ENCODE peak calls at places on chromosomes 1 and 21, in six cellular contexts. G, P, C, F, D and I are unnamed samples.

GRCh38 chr1:79726321-79726720 is 719.8 kb upstream of the ADGRL4 start:
- DNase-seq in G (no peak), P (no peak), C (no peak), F (no peak), D (no peak), I (no peak)

GRCh38 chr1:81712425-81712824 is 88.3 kb upstream of the ADGRL2 start:
- DNase-seq in G (no peak), P (no peak), C (no peak), F (no peak), D (no peak), I (no peak)

GRCh38 chr1:146007048-146007784 is 10.8 kb upstream of the TXNIP start:
- DNase-seq in G (no peak), P (peak), C (peak), F (peak), D (peak), I (peak)

GRCh38 chr1:90189889-90190288 is 195.0 kb downstream of the ZNF326 start:
- DNase-seq in G (no peak), P (no peak), C (no peak), F (no peak), D (no peak), I (no peak)

GRCh38 chr21:43811262-43812105 is 22.1 kb downstream of the RRP1 start:
- DNase-seq in G (no peak), P (no peak), C (no peak), F (no peak), D (no peak), I (no peak)

GRCh38 chr1:229186373-229187056 is 84.4 kb upstream of the RAB4A start:
- DNase-seq in G (no peak), P (peak), C (no peak), F (peak), D (no peak), I (peak)

GRCh38 chr1:29876441-29876840 is 640.1 kb downstream of the PTPRU start:
- DNase-seq in G (no peak), P (no peak), C (no peak), F (no peak), D (no peak), I (no peak)

GRCh38 chr1:38038836-38039235 is 7.8 kb downstream of the POU3F1 start:
- DNase-seq in G (no peak), P (no peak), C (no peak), F (no peak), D (no peak), I (no peak)

GRCh38 chr21:45002381-45003204 is 62.8 kb downstream of the SLX9 start:
- DNase-seq in G (no peak), P (no peak), C (no peak), F (no peak), D (no peak), I (no peak)

GRCh38 chr1:39094685-39095084 is 68.5 kb downstream of the NDUFS5 start:
- DNase-seq in G (no peak), P (no peak), C (no peak), F (no peak), D (no peak), I (no peak)

GRCh38 chr1:159161001-159161718 is 10.3 kb upstream of the CADM3 start:
- DNase-seq in G (no peak), P (no peak), C (peak), F (peak), D (peak), I (no peak)

GRCh38 chr1:199855580-199855979 is 171.9 kb upstream of the NR5A2 start:
- DNase-seq in G (no peak), P (no peak), C (no peak), F (no peak), D (no peak), I (no peak)

GRCh38 chr1:172547071-172547470 is 14.1 kb downstream of the SUCO start:
- DNase-seq in G (no peak), P (no peak), C (no peak), F (no peak), D (no peak), I (no peak)

GRCh38 chr1:101506541-101507164 is 269.8 kb downstream of the S1PR1 start:
- DNase-seq in G (no peak), P (no peak), C (peak), F (peak), D (peak), I (no peak)

GRCh38 chr1:17588048-17588781 is 48.7 kb downstream of the ARHGEF10L start:
- DNase-seq in G (no peak), P (no peak), C (no peak), F (no peak), D (peak), I (no peak)

GRCh38 chr1:108831225-108831624 is 25.7 kb downstream of the AKNAD1 start:
- DNase-seq in G (no peak), P (no peak), C (no peak), F (no peak), D (no peak), I (no peak)

GRCh38 chr1:186904361-186904760 is 75.6 kb downstream of the PLA2G4A start:
- DNase-seq in G (no peak), P (no peak), C (no peak), F (no peak), D (no peak), I (no peak)

GRCh38 chr1:88029899-88030298 is 654.2 kb upstream of the PKN2 start:
- DNase-seq in G (no peak), P (no peak), C (no peak), F (no peak), D (no peak), I (no peak)

GRCh38 chr1:36387141-36387949 is 1.6 kb upstream of the STK40 start:
- DNase-seq in G (no peak), P (no peak), C (no peak), F (no peak), D (no peak), I (no peak)

GRCh38 chr1:40039245-40039756 is 1.2 kb upstream of the CAP1 start:
- DNase-seq in G (no peak), P (no peak), C (no peak), F (no peak), D (no peak), I (no peak)

GRCh38 chr1:24173638-24174325 is 13.3 kb downstream of the IFNLR1 start:
- DNase-seq in G (no peak), P (no peak), C (no peak), F (no peak), D (no peak), I (no peak)

GRCh38 chr1:181556606-181557005 is 73.3 kb downstream of the CACNA1E start:
- DNase-seq in G (no peak), P (no peak), C (no peak), F (no peak), D (no peak), I (no peak)

GRCh38 chr1:1073743-1074587 is at the start of gene RNF223:
- DNase-seq in G (no peak), P (no peak), C (peak), F (no peak), D (no peak), I (no peak)

GRCh38 chr1:207910678-207911354 is at the start of gene CD34:
- DNase-seq in G (no peak), P (peak), C (no peak), F (no peak), D (no peak), I (no peak)

GRCh38 chr1:89996415-89997110 is 1.7 kb downstream of the ZNF326 start:
- DNase-seq in G (no peak), P (no peak), C (no peak), F (no peak), D (peak), I (no peak)

GRCh38 chr21:46222436-46223116 is 6.0 kb downstream of the LSS start:
- DNase-seq in G (no peak), P (no peak), C (no peak), F (no peak), D (no peak), I (no peak)

GRCh38 chr1:33152685-33153432 is 29.0 kb downstream of the TRIM62 start:
- DNase-seq in G (peak), P (no peak), C (no peak), F (no peak), D (peak), I (no peak)

GRCh38 chr1:78640462-78640861 is 9.2 kb upstream of the IFI44 start:
- DNase-seq in G (no peak), P (no peak), C (no peak), F (no peak), D (no peak), I (no peak)

GRCh38 chr21:35226960-35227741 is 178.0 kb upstream of the RUNX1 start:
- DNase-seq in G (no peak), P (no peak), C (no peak), F (peak), D (no peak), I (no peak)

GRCh38 chr1:67830928-67831596 is 2.2 kb downstream of the GNG12 start:
- DNase-seq in G (no peak), P (no peak), C (no peak), F (no peak), D (no peak), I (no peak)

GRCh38 chr1:8373547-8374270 is 55.8 kb downstream of the SLC45A1 start:
- DNase-seq in G (no peak), P (no peak), C (no peak), F (no peak), D (no peak), I (no peak)
- TF ChIP-seq POLR2AphosphoS5 in G (no peak), P (no peak), C (no peak), F (no peak), D (no peak), I (no peak)

GRCh38 chr1:224380003-224380402 is 23.3 kb downstream of the CNIH4 start:
- DNase-seq in G (no peak), P (no peak), C (no peak), F (peak), D (no peak), I (no peak)
- TF ChIP-seq TAF1 in G (no peak), P (no peak), C (no peak), F (no peak), D (no peak), I (no peak)

GRCh38 chr1:46302091-46303037 is 1.1 kb downstream of the LRRC41 start:
- DNase-seq in G (no peak), P (peak), C (peak), F (no peak), D (peak), I (peak)
- TF ChIP-seq POLR2A in G (no peak), P (no peak), C (peak), F (peak), D (peak), I (no peak)

DNA sequence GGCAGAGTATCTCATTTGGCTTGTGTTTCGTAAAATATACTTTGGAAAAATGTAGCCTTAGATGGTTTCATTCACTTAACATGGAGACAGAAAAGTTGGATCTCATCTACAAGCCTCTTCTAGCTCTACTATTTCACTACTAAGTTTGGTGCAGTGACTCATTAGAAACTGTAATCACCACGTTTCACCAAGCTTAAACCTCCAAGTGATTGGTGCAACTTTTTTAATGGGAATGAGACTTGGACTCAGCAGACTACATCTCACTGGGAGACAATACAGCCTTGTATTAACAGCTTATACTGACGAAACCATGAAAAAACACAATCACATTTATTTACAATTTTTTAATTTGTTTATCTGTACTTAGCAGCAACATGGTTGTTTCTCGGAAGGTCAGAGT is 29.9 kb upstream of the NRIP1 start:
- DNase-seq in G (no peak), P (no peak), C (no peak), F (no peak), D (no peak), I (no peak)
- TF ChIP-seq POLR2AphosphoS5 in G (no peak), P (no peak), C (no peak), F (no peak), D (no peak), I (no peak)

DNA sequence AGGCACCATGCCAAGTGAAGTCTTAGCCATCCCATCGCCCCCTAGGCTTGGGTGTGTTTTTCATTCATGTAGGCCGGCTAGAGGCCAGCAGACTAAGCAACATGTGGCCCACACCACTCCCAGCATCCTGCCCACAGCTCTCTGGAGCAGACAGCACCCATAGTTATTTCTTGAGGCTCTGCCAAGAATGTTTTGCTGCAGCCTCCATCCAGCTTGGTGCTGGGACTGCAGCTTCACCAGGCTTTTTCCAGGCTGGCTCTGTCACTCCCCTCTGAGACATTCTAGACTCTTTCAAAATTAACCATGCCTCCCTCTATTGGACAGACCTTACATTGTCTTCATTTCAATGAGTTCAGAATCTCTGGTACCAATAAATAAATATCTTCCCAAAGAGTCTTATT is 104.2 kb downstream of the DUSP10 start:
- DNase-seq in G (no peak), P (no peak), C (no peak), F (no peak), D (no peak), I (no peak)
- TF ChIP-seq TAF1 in G (no peak), P (no peak), C (no peak), F (no peak), D (no peak), I (no peak)

GRCh38 chr1:150366416-150367296 is 2.7 kb downstream of the RPRD2 start:
- DNase-seq in G (no peak), P (no peak), C (no peak), F (no peak), D (no peak), I (no peak)

GRCh38 chr1:150363426-150364230 is at the start of gene RPRD2:
- DNase-seq in G (peak), P (peak), C (peak), F (peak), D (peak), I (peak)

GRCh38 chr1:150365945-150366344 is 2.0 kb downstream of the RPRD2 start:
- DNase-seq in G (no peak), P (no peak), C (no peak), F (no peak), D (no peak), I (no peak)

GRCh38 chr1:150362721-150363425 is 1.1 kb upstream of the RPRD2 start:
- DNase-seq in G (no peak), P (no peak), C (no peak), F (no peak), D (no peak), I (no peak)

GRCh38 chr1:150364231-150365003 is 470 bp downstream of the RPRD2 start:
- DNase-seq in G (peak), P (peak), C (peak), F (no peak), D (peak), I (peak)
- TF ChIP-seq POLR2A in G (peak), P (peak), C (peak), F (peak), D (peak), I (peak)

GRCh38 chr1:183249941-183250452 is 63.9 kb downstream of the LAMC2 start:
- DNase-seq in G (no peak), P (no peak), C (no peak), F (no peak), D (no peak), I (no peak)

GRCh38 chr1:183251101-183251958 is 65.3 kb downstream of the LAMC2 start:
- DNase-seq in G (no peak), P (no peak), C (no peak), F (no peak), D (no peak), I (no peak)

GRCh38 chr1:183255073-183255472 is 69.0 kb downstream of the LAMC2 start:
- DNase-seq in G (no peak), P (no peak), C (no peak), F (no peak), D (no peak), I (no peak)

GRCh38 chr1:183248989-183249691 is 63.1 kb downstream of the LAMC2 start:
- DNase-seq in G (no peak), P (no peak), C (no peak), F (no peak), D (no peak), I (no peak)

DNA sequence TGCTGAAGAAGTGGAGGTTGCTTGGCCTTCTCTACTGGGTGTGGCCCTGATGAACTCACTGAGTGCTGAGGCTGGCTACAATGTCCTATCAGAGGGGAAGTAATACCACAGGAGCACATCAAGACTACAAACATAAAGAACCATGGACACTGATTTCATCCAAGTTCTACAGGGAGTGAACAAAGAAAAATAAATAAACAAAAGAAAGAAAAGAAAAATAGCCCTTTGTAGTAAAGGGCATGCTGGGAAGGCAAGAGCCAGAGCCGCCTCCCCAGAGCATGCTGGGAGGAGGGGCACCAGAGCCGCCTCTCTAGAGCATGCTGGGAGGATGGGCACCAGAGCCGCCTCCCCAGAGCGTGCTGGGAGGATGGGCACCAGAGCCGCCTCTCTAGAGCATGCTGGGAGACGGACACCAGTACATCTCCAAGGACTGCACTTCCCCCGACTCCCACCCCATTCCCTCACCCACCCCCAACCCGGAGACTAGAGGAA is 65.9 kb downstream of the LAMC2 start:
- DNase-seq in G (no peak), P (no peak), C (no peak), F (no peak), D (no peak), I (no peak)
- TF ChIP-seq POLR2AphosphoS5 in G (no peak), P (no peak), C (no peak), F (no peak), D (no peak), I (no peak)